ENCODE peak calls at places on chromosome 22, in six cellular contexts. S is heart left ventricle, D is AG09319, A is mesothelial cell of epicardium, C is A549, V is DND-41. N is an unnamed sample.

GRCh38 chr22:38034278-38034882 is 22.8 kb upstream of the PICK1 start:
- DNase-seq in C (peak), D (peak), V (no peak), S (peak), A (no peak), N (no peak)

GRCh38 chr22:21032037-21032842 is at the start of gene SLC7A4:
- DNase-seq in S (no peak), V (no peak), A (no peak), C (no peak), D (no peak), N (no peak)

GRCh38 chr22:46183733-46184132 is 33.4 kb downstream of the PPARA start:
- DNase-seq in C (no peak), D (no peak), A (no peak), V (no peak), S (no peak), N (no peak)

GRCh38 chr22:26549902-26550497 is 37.7 kb upstream of the TFIP11 start:
- DNase-seq in C (no peak), S (no peak), A (no peak), V (no peak), D (no peak), N (no peak)

GRCh38 chr22:17563936-17564391 is 666 bp downstream of the SLC25A18 start:
- DNase-seq in V (no peak), A (no peak), C (no peak), S (no peak), D (no peak), N (no peak)

GRCh38 chr22:47102081-47102480 is 339.6 kb downstream of the TBC1D22A start:
- DNase-seq in C (no peak), V (no peak), S (no peak), A (no peak), D (no peak), N (no peak)

GRCh38 chr22:16959345-16959930 is 48.6 kb downstream of the GAB4 start:
- DNase-seq in V (no peak), D (no peak), S (no peak), A (no peak), C (no peak), N (no peak)

GRCh38 chr22:47035443-47035881 is 273.0 kb downstream of the TBC1D22A start:
- DNase-seq in V (no peak), S (peak), A (no peak), C (no peak), D (no peak), N (no peak)

GRCh38 chr22:44901301-44901700 is 108.5 kb downstream of the PHF21B start:
- DNase-seq in V (no peak), C (peak), S (no peak), A (no peak), D (no peak), N (no peak)

GRCh38 chr22:42116848-42117424 is 13.7 kb downstream of the CYP2D6 start:
- DNase-seq in S (no peak), A (no peak), D (no peak), C (no peak), V (no peak), N (no peak)

GRCh38 chr22:45506961-45507360 is 4.3 kb downstream of the FBLN1 start:
- DNase-seq in V (no peak), D (no peak), C (no peak), A (no peak), S (no peak), N (no peak)

GRCh38 chr22:46007003-46007847 is 30.3 kb upstream of the WNT7B start:
- DNase-seq in C (peak), V (no peak), S (peak), A (no peak), D (no peak), N (no peak)

GRCh38 chr22:38313384-38313955 is 3.8 kb downstream of the CSNK1E start:
- DNase-seq in V (peak), A (no peak), S (peak), D (peak), C (peak), N (no peak)

GRCh38 chr22:37749831-37750595 is 53.2 kb downstream of the TRIOBP start:
- DNase-seq in S (peak), A (no peak), V (no peak), D (no peak), C (no peak), N (no peak)

GRCh38 chr22:44493206-44493605 is 4.8 kb downstream of the RTL6 start:
- DNase-seq in V (no peak), A (no peak), D (no peak), S (no peak), C (no peak), N (no peak)

GRCh38 chr22:31627223-31627731 is 34.7 kb downstream of the PISD start:
- DNase-seq in A (no peak), V (no peak), C (no peak), D (no peak), S (no peak), N (no peak)

GRCh38 chr22:31628362-31628761 is 33.7 kb downstream of the PISD start:
- DNase-seq in D (no peak), A (no peak), C (no peak), V (no peak), S (no peak), N (no peak)

GRCh38 chr22:31630331-31631329 is 31.4 kb downstream of the PISD start:
- DNase-seq in V (peak), S (peak), D (no peak), A (peak), C (peak), N (peak)

GRCh38 chr22:31629741-31630184 is 32.3 kb downstream of the PISD start:
- DNase-seq in A (no peak), S (no peak), V (no peak), D (no peak), C (no peak), N (no peak)

DNA sequence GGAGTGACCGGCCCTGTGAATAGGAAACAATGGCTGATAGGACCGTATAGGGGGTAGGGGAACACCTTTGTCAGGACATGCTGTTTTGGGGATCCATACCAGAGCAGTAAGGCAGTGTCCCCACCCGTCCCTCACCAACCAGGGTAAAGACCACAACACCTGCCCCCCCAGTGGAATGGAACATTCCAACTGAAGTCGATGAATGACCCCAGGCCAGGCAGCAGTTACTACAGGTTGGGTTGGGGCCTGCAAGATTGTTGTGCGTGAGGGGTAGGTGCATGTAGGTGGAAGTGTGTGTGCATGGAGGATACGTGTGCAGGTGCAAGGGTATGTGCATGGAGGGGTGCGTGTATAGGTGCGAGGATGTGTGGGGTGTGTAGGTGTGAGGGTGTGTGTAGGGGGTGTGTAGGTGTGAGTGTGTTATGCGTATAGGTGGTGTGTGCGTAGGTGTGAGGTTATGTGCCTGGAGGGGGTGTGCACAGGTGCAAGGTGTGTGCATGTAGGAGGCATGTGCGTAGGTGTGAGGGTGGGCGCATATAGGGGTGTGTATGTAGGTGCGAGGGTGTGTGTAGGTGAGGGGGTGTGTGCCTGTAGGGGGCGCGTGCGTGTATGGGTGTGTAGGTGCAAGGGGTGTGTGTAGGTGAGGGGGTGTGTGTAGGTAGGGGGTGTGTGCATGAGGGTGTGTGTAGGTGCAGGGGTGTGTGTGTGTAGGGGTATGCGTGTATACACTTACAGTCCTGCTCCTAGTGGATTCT is 32.9 kb downstream of the PISD start:
- DNase-seq in S (no peak), C (no peak), V (no peak), A (no peak), D (no peak), N (no peak)
- TF ChIP-seq CTCF in S (no peak), C (no peak), V (peak), A (no peak), D (no peak), N (no peak)

DNA sequence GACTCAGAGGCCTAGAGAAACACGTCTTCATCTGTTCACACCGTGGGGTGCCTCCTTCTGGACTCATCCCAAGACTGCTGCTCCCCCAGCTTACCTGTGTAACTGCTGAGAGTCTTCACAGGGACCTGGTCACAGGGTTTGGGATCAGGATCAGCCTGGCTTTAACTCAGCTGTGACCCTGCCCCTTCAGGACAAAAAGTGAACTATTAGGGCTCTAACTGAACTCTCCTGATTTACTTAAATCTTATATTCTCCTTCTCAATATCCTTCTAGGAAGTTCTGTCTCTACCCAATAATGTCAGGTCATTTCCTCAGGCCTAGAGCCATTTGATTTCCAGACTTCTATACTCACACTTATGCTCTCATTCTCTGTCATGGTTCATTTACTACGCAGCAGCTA is 108.4 kb downstream of the ZNF280B start:
- DNase-seq in V (no peak), C (no peak), S (no peak), D (no peak), A (no peak), N (no peak)
- TF ChIP-seq CTCF in V (no peak), C (no peak), S (no peak), D (no peak), A (peak), N (no peak)

GRCh38 chr22:35023692-35024363 is 42.1 kb upstream of the ISX start:
- DNase-seq in S (peak), A (peak), D (no peak), C (peak), V (peak), N (peak)
- TF ChIP-seq CTCF in S (peak), A (peak), D (peak), C (peak), V (peak), N (peak)

DNA sequence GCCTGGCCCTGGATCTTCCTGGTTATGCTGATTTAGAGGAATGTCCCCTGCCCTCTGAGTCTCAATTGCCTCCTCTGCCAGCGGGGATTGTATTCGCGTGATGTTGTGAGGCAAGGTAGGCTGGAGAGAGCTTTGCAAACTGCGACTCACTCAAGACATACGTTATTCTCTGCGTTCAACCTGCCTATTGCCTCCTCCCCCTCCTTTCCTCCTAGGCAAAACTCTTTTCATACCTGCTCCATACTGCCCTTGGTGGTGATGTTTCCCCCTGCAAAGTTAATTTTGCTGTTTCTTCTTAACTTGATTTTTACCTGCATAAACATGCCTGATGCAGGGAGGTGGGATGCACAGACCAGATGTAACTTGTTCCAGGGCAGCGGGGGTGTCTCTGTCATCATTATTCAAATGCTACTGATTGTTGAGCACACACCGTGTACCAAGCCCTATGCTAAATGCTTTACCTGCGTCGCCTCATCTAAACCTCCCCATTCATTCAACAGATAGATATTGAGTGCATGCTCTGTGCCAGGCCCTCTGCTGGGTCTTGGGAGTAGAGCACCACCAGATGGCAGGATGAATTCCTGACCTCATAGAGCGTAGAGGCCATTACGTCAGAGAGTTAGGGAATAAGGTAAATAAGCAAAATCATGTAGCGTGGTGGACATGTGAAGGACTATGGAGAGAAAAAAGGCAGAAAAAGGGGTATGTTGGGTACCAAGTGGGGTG is 29.0 kb downstream of the SGSM1 start:
- DNase-seq in V (no peak), C (peak), S (no peak), A (no peak), D (no peak), N (no peak)
- TF ChIP-seq CTCF in V (peak), C (peak), S (no peak), A (peak), D (no peak), N (peak)

DNA sequence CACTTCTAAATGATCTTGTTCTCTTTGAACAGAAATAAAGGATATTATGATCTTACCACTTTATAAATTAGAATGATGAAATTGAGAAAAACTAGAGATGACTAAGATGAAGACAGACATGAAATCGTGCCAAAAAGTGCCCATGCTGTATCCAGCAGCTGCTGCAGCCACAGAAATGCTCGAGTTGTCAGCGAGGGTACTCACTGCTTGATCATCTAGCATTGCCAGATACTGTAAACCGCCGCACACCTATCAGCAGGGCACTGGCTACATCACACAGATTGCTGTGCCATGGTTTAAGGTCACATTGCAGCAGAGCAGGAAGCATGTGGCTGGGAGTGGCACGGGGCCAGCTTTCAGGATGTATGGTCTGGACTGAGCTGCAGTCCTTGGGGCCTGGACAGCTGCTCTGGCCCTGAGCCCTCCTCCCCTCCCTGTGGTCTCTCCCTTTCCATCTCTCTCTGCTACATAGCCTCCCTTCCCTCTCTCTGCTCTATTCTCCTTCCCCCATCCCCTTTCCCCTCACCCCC is 51.0 kb upstream of the SEPTIN5 start:
- DNase-seq in A (no peak), V (no peak), D (peak), S (peak), C (no peak), N (no peak)
- TF ChIP-seq CTCF in A (no peak), V (no peak), D (no peak), S (no peak), C (no peak), N (no peak)

DNA sequence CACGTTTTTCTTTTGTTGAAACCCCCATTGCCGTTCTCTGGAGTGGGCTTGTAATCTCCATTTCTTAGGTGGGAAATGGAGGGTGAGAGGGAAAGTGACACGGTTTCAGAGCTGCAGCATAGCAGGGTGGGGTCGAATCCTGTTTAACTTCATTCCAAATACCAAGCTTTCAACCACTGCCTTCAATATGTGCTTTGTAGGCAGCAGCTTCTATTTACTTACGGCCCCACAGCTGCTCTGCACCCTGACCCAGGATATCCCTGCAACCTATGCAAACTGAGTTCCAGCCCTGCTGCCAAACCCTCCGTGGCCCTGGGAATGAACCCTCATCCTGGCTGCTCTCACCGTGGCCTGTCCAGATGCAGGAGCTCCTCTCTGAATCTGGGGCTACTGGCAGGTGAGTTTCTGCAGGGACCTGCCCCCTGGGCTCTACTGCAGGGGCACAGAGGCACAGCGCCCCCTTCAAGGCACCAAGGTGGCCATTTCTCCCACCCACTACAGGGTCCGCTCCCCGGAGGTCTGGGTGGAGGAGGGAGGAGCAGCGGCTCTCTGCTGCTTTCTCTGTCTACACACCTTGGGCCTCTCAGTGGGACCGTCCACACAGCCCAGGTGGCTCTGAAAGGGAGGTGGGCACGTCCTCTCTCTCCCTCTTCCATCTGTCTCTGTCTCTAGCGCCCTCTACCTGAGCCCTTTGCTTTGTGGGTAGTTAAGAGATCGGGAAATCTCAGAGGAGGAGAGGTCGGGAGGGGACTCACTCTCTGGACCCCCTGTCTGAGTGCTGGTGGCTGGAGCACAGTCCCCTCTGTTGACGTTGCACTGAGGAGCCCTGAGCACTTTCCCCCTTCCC is 279.1 kb downstream of the BRD1 start:
- DNase-seq in D (no peak), V (no peak), S (no peak), C (no peak), A (no peak), N (no peak)
- TF ChIP-seq CTCF in D (no peak), V (peak), S (no peak), C (no peak), A (no peak), N (no peak)

GRCh38 chr22:36350751-36351594 is 36.8 kb downstream of the MYH9 start:
- DNase-seq in D (no peak), S (no peak), V (no peak), C (peak), A (no peak), N (no peak)
- TF ChIP-seq CTCF in D (peak), S (no peak), V (no peak), C (no peak), A (no peak), N (no peak)

N was measured in D721Med.